ENCODE peak calls at places on chromosomes 5 and 9, in five cellular contexts. E is mucosa of descending colon; G is glutamatergic neuron; B is CD8-positive, alpha-beta T cell; H is prostate gland. F is an unnamed sample.

GRCh38 chr9:123410281-123410910 is 54.4 kb downstream of the CRB2 start:
- DNase-seq in E (no peak), G (no peak), B (no peak), H (no peak), F (no peak)

GRCh38 chr9:73577867-73578266 is 426.2 kb downstream of the ANXA1 start:
- DNase-seq in E (no peak), G (peak; percentile 9), B (no peak), H (no peak), F (no peak)

GRCh38 chr5:143586781-143587362 is 183.4 kb upstream of the NR3C1 start:
- DNase-seq in E (no peak), G (no peak), B (no peak), H (no peak), F (no peak)

GRCh38 chr9:136189394-136190236 is 15.3 kb downstream of the LHX3 start:
- DNase-seq in E (no peak), G (peak; percentile 45), B (no peak), H (no peak), F (no peak)

GRCh38 chr5:79973511-79973910 is 17.6 kb downstream of the MTX3 start:
- DNase-seq in E (no peak), G (no peak), B (no peak), H (no peak), F (no peak)

GRCh38 chr9:128702445-128702948 is at the start of gene PKN3:
- DNase-seq in E (peak; percentile 91), G (peak; percentile 98), B (peak; percentile 76), H (peak; percentile 72), F (peak; percentile 98)

GRCh38 chr5:9716838-9717281 is 86.7 kb upstream of the TAS2R1 start:
- DNase-seq in E (no peak), G (no peak), B (no peak), H (no peak), F (no peak)

GRCh38 chr9:116081437-116082110 is 72.0 kb upstream of the PAPPA start:
- DNase-seq in E (no peak), G (no peak), B (no peak), H (no peak), F (no peak)

GRCh38 chr5:127601111-127601510 is 47.8 kb upstream of the CTXN3 start:
- DNase-seq in E (no peak), G (no peak), B (no peak), H (no peak), F (no peak)

GRCh38 chr5:81506900-81507588 is 113.1 kb upstream of the ACOT12 start:
- DNase-seq in E (peak; percentile 67), G (no peak), B (no peak), H (peak; percentile 57), F (peak; percentile 50)

GRCh38 chr9:110626109-110626829 is 42.3 kb upstream of the MUSK start:
- DNase-seq in E (no peak), G (no peak), B (no peak), H (no peak), F (no peak)

GRCh38 chr9:87479801-87480201 is 17.9 kb upstream of the DAPK1 start:
- DNase-seq in E (peak; percentile 36), G (no peak), B (no peak), H (no peak), F (no peak)

GRCh38 chr5:69129413-69129812 is 35.6 kb downstream of the SLC30A5 start:
- DNase-seq in E (no peak), G (no peak), B (no peak), H (no peak), F (no peak)

GRCh38 chr5:139764250-139764791 is 31.3 kb upstream of the PSD2 start:
- DNase-seq in E (no peak), G (peak; percentile 77), B (no peak), H (no peak), F (no peak)

GRCh38 chr9:106885451-106885850 is 22.5 kb downstream of the ZNF462 start:
- DNase-seq in E (no peak), G (no peak), B (no peak), H (no peak), F (no peak)

GRCh38 chr9:97501177-97501971 is at the start of gene TMOD1:
- DNase-seq in E (peak; percentile 75), G (peak; percentile 55), B (no peak), H (peak; percentile 56), F (peak; percentile 65)

GRCh38 chr5:152462021-152462721 is 57.1 kb upstream of the NMUR2 start:
- DNase-seq in E (no peak), G (peak; percentile 16), B (no peak), H (no peak), F (no peak)

GRCh38 chr9:101528015-101528414 is 5.6 kb upstream of the RNF20 start:
- DNase-seq in E (no peak), G (no peak), B (no peak), H (no peak), F (no peak)

GRCh38 chr9:101536351-101536750 is 2.7 kb downstream of the RNF20 start:
- DNase-seq in E (no peak), G (no peak), B (no peak), H (no peak), F (no peak)

GRCh38 chr9:101530076-101530711 is 3.5 kb upstream of the RNF20 start:
- DNase-seq in E (peak; percentile 88), G (peak; percentile 72), B (peak; percentile 36), H (peak; percentile 73), F (peak; percentile 79)

GRCh38 chr9:101536938-101537337 is 3.3 kb downstream of the RNF20 start:
- DNase-seq in E (peak; percentile 34), G (no peak), B (no peak), H (no peak), F (peak; percentile 43)

GRCh38 chr9:101533334-101534187 is at the start of gene RNF20:
- DNase-seq in E (peak; percentile 100), G (peak; percentile 100), B (peak; percentile 98), H (peak; percentile 100), F (peak; percentile 95)
- TF ChIP-seq CTCF in E (no peak), G (no peak), B (no peak), H (no peak), F (no peak)

GRCh38 chr9:13215791-13216554 is 63.5 kb downstream of the MPDZ start:
- DNase-seq in E (no peak), G (no peak), B (no peak), H (no peak), F (no peak)

GRCh38 chr9:13209498-13209897 is 70.0 kb downstream of the MPDZ start:
- DNase-seq in E (no peak), G (no peak), B (no peak), H (no peak), F (no peak)

GRCh38 chr9:13213998-13214397 is 65.5 kb downstream of the MPDZ start:
- DNase-seq in E (no peak), G (no peak), B (no peak), H (no peak), F (no peak)

GRCh38 chr9:13213337-13213736 is 66.2 kb downstream of the MPDZ start:
- DNase-seq in E (no peak), G (no peak), B (no peak), H (no peak), F (no peak)
- TF ChIP-seq CTCF in E (no peak), G (no peak), B (no peak), H (peak; percentile 29), F (peak; percentile 40)

DNA sequence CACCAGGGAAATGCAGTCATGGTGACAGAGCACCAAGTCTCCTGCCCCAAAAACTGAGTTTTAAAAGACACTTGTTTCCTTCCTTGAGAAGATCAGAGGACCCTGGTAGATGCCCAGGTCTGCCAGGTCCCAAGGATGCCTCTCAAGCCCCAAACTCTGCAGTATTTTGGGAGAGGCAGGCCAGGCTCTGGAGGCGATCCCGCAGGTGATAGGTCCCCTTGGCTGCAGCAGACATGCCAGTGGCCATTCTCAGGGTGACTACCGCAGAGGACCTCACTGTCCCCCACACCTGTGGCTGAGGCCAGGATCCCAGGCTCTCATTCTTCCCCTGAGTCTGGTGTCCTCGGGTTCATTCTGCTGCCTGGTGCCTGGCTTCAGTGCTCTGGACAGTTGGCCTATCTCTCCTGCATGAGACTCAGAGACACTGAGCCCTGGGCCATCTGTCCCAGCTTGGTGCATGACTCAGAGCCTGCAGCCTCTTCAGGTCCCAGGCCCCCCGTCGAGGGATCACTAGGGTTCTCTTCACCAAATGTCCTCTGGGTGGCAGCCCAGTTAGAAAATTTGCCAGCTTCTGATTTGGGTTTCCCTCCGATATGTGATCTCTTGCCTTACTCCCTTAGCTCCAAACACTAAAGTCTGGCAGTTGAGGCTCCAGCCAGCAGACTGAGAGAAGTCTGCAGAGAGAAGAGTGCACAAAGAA is 59.7 kb upstream of the GARNL3 start:
- DNase-seq in E (no peak), G (peak; percentile 40), B (no peak), H (no peak), F (no peak)
- TF ChIP-seq CTCF in E (no peak), G (no peak), B (no peak), H (peak; percentile 12), F (peak; percentile 17)

DNA sequence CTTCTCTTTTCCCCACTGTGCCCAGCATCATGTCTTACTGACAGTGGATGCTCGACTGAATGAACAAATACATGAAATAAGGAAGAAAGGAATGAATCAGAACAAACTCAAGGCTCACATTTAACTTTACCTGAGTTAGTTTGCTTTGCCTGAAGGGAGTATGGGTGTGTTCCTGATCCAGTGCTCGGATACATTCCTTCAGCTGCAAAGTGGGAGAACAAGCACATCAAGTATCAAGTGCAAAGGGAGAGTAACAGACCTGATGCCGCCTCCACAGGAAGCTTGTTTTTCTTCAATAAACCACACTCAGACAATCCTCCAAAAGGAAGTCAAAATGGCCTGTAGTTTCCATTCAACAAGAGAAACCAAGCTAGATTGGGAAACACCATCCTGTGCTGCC is 66.1 kb downstream of the KIF24 start:
- DNase-seq in E (no peak), G (no peak), B (no peak), H (no peak), F (no peak)
- TF ChIP-seq CTCF in E (no peak), G (no peak), B (no peak), H (no peak), F (no peak)

DNA sequence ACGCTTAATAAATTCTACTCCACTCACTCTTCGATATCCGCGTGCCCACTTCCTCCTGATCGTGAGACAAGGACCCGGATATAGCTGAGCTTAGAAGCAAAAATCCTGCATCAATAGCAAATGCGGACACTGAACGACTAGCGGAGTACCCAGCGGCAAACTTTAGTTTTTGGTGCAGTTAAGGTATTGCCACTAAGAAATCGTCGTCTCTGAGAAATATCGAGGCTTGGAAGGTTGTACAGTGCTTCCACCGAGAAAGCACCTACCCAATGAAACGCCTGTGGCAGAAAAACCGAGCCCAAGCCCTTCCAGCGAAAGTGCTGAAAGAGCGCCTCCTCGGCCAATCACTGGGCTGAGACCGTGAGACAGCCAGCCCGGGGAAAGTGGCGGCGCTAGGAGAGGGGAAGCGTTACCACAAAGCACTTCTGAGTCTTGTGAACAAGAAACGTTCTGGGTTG is 32.2 kb downstream of the ANXA2R start:
- DNase-seq in E (peak; percentile 74), G (peak; percentile 72), B (peak; percentile 62), H (peak; percentile 51), F (peak; percentile 68)
- TF ChIP-seq CTCF in E (no peak), G (no peak), B (no peak), H (no peak), F (no peak)

F was measured in endothelial cell.